ENCODE peak calls at places on chromosomes 2 and 18, in nine cellular contexts. Y is left ventricle myocardium inferior; T is stimulated activated CD4-positive, alpha-beta T cell treated with anti-CD3 and anti-CD28 coated beads, Interleukin-12 subunit alpha, Interleukin-12 subunit beta, amount 100 ng/mL, for 4 hours; P is OCI-LY7; I is GF-D8; Z is activated CD8-positive, alpha-beta memory T cell treated with anti-CD3 and anti-CD28 coated beads for 48 hours; Q is NCI-H774; K is left lobe of liver; W is HEK293T. M is an unnamed sample.
A peak's percentile ranks its signal among the peaks of the same experiment; 100 is the strongest.

GRCh38 chr18:11518788-11519685 is 90.4 kb upstream of the SLC35G4 start:
- DNase-seq in Y (no peak), T (peak; percentile 18), P (peak; percentile 82), I (no peak), Z (peak; percentile 1), Q (peak; percentile 6), K (peak; percentile 52), W (peak; percentile 68), M (peak; percentile 51)

GRCh38 chr2:64727013-64727767 is 73.5 kb upstream of the SERTAD2 start:
- DNase-seq in Y (no peak), T (no peak), P (peak; percentile 89), I (peak; percentile 10), Z (no peak), Q (no peak), K (no peak), W (no peak), M (no peak)

GRCh38 chr2:215796160-215796559 is 217.2 kb downstream of the MREG start:
- DNase-seq in Y (no peak), T (no peak), P (no peak), I (peak; percentile 0), Z (no peak), Q (no peak), K (no peak), W (no peak), M (no peak)

GRCh38 chr2:171923206-171923605 is 945 bp downstream of the HAT1 start:
- DNase-seq in Y (no peak), T (no peak), P (peak; percentile 31), I (peak; percentile 18), Z (no peak), Q (peak; percentile 12), K (no peak), W (peak; percentile 15), M (no peak)

GRCh38 chr2:105078906-105079305 is 41.0 kb downstream of the MRPS9 start:
- DNase-seq in Y (no peak), T (no peak), P (no peak), I (no peak), Z (no peak), Q (no peak), K (no peak), W (no peak), M (no peak)

GRCh38 chr2:3839489-3839888 is 136.1 kb downstream of the DCDC2C start:
- DNase-seq in Y (no peak), T (no peak), P (no peak), I (no peak), Z (no peak), Q (peak; percentile 33), K (no peak), W (no peak), M (no peak)

GRCh38 chr2:74502720-74503505 is 3.5 kb upstream of the LBX2 start:
- DNase-seq in Y (peak; percentile 87), T (peak; percentile 42), P (no peak), I (peak; percentile 30), Z (no peak), Q (no peak), K (peak; percentile 73), W (peak; percentile 53), M (no peak)

GRCh38 chr2:168697668-168698121 is 104.7 kb upstream of the NOSTRIN start:
- DNase-seq in Y (no peak), T (no peak), P (no peak), I (no peak), Z (no peak), Q (no peak), K (no peak), W (no peak), M (no peak)

GRCh38 chr2:236309669-236310029 is 45.4 kb upstream of the ASB18 start:
- DNase-seq in Y (no peak), T (no peak), P (peak; percentile 16), I (no peak), Z (no peak), Q (peak; percentile 35), K (no peak), W (peak; percentile 42), M (peak; percentile 62)

GRCh38 chr2:133296396-133296795 is 271.9 kb downstream of the NCKAP5 start:
- DNase-seq in Y (no peak), T (no peak), P (no peak), I (no peak), Z (no peak), Q (no peak), K (no peak), W (no peak), M (no peak)

GRCh38 chr18:44537521-44537920 is 143.2 kb upstream of the SETBP1 start:
- DNase-seq in Y (no peak), T (no peak), P (no peak), I (no peak), Z (no peak), Q (no peak), K (no peak), W (no peak), M (no peak)